ENCODE peak calls at places on chromosomes 11 and 22, in four cellular contexts. M is H1, J is IMR-90, C is H9. E is an unnamed sample.
A peak's percentile ranks its signal among the peaks of the same experiment; 100 is the strongest.

GRCh38 chr11:95768521-95768920 is 21.1 kb downstream of the FAM76B start:
- DNase-seq in J (peak; percentile 9), C (no peak), M (no peak), E (peak; percentile 55)

GRCh38 chr11:45745065-45745811 is 59.7 kb upstream of the SLC35C1 start:
- DNase-seq in J (no peak), M (no peak), C (no peak), E (no peak)

GRCh38 chr11:96235725-96236124 is 107.3 kb downstream of the MAML2 start:
- DNase-seq in J (peak; percentile 73), M (no peak), C (no peak), E (no peak)

GRCh38 chr11:78138694-78139421 is 568 bp downstream of the ALG8 start:
- DNase-seq in M (no peak), C (no peak), J (peak; percentile 31), E (peak; percentile 66)

GRCh38 chr22:36191106-36191836 is 10.3 kb downstream of the APOL4 start:
- DNase-seq in J (peak; percentile 64), C (no peak), M (no peak), E (no peak)

GRCh38 chr11:16096336-16096735 is 260.0 kb downstream of the SOX6 start:
- DNase-seq in M (no peak), C (no peak), J (peak; percentile 45), E (no peak)

GRCh38 chr11:123233280-123233977 is 38.4 kb upstream of the CLMP start:
- DNase-seq in J (no peak), C (no peak), M (no peak), E (no peak)

GRCh38 chr22:36536717-36537116 is 7.8 kb upstream of the EIF3D start:
- DNase-seq in J (no peak), C (peak; percentile 41), M (no peak), E (no peak)

GRCh38 chr22:37518509-37519267 is 527 bp downstream of the CARD10 start:
- DNase-seq in J (no peak), M (peak; percentile 75), C (no peak), E (no peak)

GRCh38 chr11:121514998-121515671 is 62.4 kb upstream of the SORL1-AS1 start:
- DNase-seq in J (no peak), C (no peak), M (no peak), E (no peak)

GRCh38 chr22:46405925-46406324 is 70.4 kb downstream of the TRMU start:
- DNase-seq in M (no peak), C (no peak), J (no peak), E (no peak)

GRCh38 chr11:102007567-102008437 is 39.4 kb upstream of the CFAP300 start:
- DNase-seq in M (no peak), C (no peak), J (peak; percentile 66), E (peak; percentile 62)

GRCh38 chr11:6240691-6241285 is 1.9 kb downstream of the CNGA4 start:
- DNase-seq in J (no peak), M (no peak), C (no peak), E (no peak)

GRCh38 chr11:931385-931784 is 5.7 kb downstream of the AP2A2 start:
- DNase-seq in M (no peak), C (no peak), J (no peak), E (no peak)

GRCh38 chr11:119423459-119424254 is 685 bp upstream of the THY1 start:
- DNase-seq in J (peak; percentile 13), C (no peak), M (no peak), E (peak; percentile 56)

GRCh38 chr11:119422505-119423416 is at the start of gene THY1:
- DNase-seq in J (peak; percentile 64), M (peak; percentile 83), C (peak; percentile 90), E (peak; percentile 76)

GRCh38 chr11:119426142-119426541 is 3.2 kb upstream of the THY1 start:
- DNase-seq in M (no peak), C (no peak), J (no peak), E (peak; percentile 13)

GRCh38 chr11:119424775-119425174 is 1.8 kb upstream of the THY1 start:
- DNase-seq in M (no peak), J (no peak), C (no peak), E (no peak)

GRCh38 chr11:119424276-119424675 is 1.3 kb upstream of the THY1 start:
- DNase-seq in J (no peak), C (no peak), M (no peak), E (no peak)
- H4K5ac ChIP-seq in J (no peak overlapping the region), C (no peak overlapping the region), M (no peak overlapping the region), E (no peak overlapping the region)

GRCh38 chr22:27514612-27515011 is 286.9 kb downstream of the MN1 start:
- DNase-seq in C (no peak), J (no peak), M (no peak), E (no peak)

GRCh38 chr22:27512283-27512761 is 289.2 kb downstream of the MN1 start:
- DNase-seq in C (no peak), J (peak; percentile 97), M (no peak), E (no peak)

GRCh38 chr22:27517361-27517760 is 284.2 kb downstream of the MN1 start:
- DNase-seq in M (no peak), C (no peak), J (no peak), E (no peak)

GRCh38 chr22:27513021-27513420 is 288.5 kb downstream of the MN1 start:
- DNase-seq in M (no peak), C (no peak), J (no peak), E (no peak)

GRCh38 chr22:27515091-27515523 is 286.4 kb downstream of the MN1 start:
- DNase-seq in C (no peak), M (no peak), J (no peak), E (no peak)
- H4K5ac ChIP-seq in C (no peak overlapping the region), M (no peak overlapping the region), J (no peak overlapping the region), E (no peak overlapping the region)

GRCh38 chr22:48488611-48489456 is 1338.8 kb downstream of the BRD1 start:
- DNase-seq in M (peak; percentile 79), C (peak; percentile 63), J (no peak), E (peak; percentile 68)
- H4K5ac ChIP-seq in M (peak overlapping the region; percentile 10), C (no peak overlapping the region), J (no peak overlapping the region), E (no peak overlapping the region)

DNA sequence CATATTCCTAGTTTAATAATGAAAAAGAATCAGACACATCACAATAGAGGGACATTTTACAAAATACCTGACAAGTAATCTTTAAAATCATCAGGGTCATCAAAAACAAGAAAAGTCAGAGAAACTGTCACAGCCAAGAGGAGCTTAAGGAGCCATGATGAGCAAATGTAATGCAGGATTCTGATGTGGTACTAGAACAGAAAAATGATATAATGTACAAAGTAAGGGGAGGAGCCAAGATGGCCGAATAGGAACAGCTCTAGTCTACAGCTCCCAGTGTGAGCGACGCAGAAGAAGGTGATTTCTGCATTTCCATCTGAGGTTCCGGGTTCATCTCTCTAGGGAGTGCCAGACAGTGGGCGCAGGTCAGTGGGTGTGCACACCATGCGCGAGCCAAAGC is 198.0 kb upstream of the FAT3 start:
- DNase-seq in M (no peak), C (no peak), J (no peak), E (no peak)
- H4K5ac ChIP-seq in M (no peak overlapping the region), C (no peak overlapping the region), J (no peak overlapping the region), E (no peak overlapping the region)

GRCh38 chr11:47158242-47158641 is 18.4 kb downstream of the ARFGAP2 start:
- DNase-seq in J (no peak), M (no peak), C (no peak), E (no peak)
- H4K5ac ChIP-seq in J (no peak overlapping the region), M (no peak overlapping the region), C (no peak overlapping the region), E (no peak overlapping the region)

GRCh38 chr11:79263001-79263400 is 177.8 kb downstream of the TENM4 start:
- DNase-seq in J (peak; percentile 49), C (peak; percentile 36), M (no peak), E (peak; percentile 74)

GRCh38 chr11:79264284-79264683 is 176.5 kb downstream of the TENM4 start:
- DNase-seq in J (no peak), C (no peak), M (no peak), E (no peak)

GRCh38 chr11:79265756-79266322 is 175.0 kb downstream of the TENM4 start:
- DNase-seq in C (no peak), J (peak; percentile 91), M (no peak), E (peak; percentile 97)

GRCh38 chr11:79269923-79270322 is 170.9 kb downstream of the TENM4 start:
- DNase-seq in J (no peak), M (no peak), C (peak; percentile 69), E (peak; percentile 81)

DNA sequence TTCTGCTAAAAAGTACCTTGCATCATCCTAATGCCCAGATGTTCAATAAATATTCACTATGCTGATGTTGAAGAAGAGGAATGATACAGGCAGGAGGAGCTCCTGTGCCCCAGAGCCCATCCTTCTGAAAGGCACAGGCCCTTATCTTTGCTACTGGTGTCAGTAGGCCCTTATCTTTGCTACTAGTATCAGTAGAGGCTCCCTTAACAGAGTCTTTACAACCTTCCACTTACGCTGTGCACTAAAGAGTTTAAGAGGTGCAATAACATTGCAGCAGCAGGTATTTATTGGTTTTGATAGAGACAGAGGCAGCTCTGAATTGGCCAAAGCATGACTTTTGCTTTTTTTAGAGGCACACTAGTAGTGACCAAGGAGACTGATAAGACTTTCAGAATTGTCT is 174.4 kb downstream of the TENM4 start:
- DNase-seq in C (no peak), J (no peak), M (no peak), E (peak; percentile 86)
- H4K5ac ChIP-seq in C (no peak overlapping the region), J (no peak overlapping the region), M (no peak overlapping the region), E (no peak overlapping the region)

GRCh38 chr11:69560141-69560790 is 78.8 kb downstream of the LINC01488 start:
- DNase-seq in C (no peak), J (no peak), M (no peak), E (no peak)

GRCh38 chr11:69562816-69563215 is 78.1 kb upstream of the CCND1 start:
- DNase-seq in M (no peak), C (no peak), J (no peak), E (no peak)

GRCh38 chr11:69563306-69563705 is 77.7 kb upstream of the CCND1 start:
- DNase-seq in C (no peak), M (no peak), J (no peak), E (no peak)

GRCh38 chr11:69562302-69562701 is 78.7 kb upstream of the CCND1 start:
- DNase-seq in C (no peak), J (no peak), M (no peak), E (no peak)

DNA sequence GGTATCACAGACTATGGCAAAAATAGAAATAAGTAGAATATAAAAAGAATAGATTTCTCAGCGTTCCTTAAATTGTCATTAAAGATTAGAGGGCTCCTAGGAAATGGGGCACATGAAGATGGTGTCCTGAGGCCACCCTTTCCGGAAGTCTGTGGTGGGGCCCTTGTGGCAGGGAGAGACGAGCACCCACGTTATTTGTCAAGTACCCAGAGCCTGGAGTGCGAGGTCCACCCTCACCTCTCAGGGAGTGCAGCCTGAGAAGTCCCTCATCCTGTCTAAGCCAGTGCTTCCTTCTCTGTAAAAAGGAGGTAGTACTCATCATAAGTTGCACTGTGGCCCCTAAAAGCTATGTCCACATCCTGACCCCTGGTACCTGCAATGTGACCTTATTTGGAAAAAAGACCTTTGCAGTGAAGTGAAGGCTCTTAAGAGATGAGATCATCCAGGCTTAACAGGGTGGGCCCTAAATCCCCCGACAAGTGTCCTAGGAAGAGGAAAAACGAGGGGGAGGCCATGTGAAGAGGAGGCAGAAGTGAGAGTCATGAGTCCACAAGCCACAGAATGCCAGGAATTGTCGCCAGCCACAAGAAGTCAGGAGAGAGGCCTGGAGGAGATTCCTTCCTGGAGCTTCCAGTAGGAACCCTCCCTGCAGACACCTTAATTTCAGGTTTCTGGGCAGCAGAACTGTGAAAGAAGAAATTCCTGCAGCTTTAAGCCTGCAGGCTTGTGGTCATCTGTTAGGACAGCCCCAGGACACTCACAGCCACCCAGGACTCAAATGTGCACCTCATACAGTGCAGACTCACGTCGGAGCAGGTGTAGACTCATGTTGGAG is 76.8 kb upstream of the CCND1 start:
- DNase-seq in J (peak; percentile 30), M (no peak), C (no peak), E (peak; percentile 39)
- H4K5ac ChIP-seq in J (no peak overlapping the region), M (no peak overlapping the region), C (no peak overlapping the region), E (no peak overlapping the region)

GRCh38 chr11:84763931-84764330 is 863.2 kb downstream of the DLG2 start:
- DNase-seq in J (no peak), M (no peak), C (no peak), E (no peak)
- H4K5ac ChIP-seq in J (no peak overlapping the region), M (no peak overlapping the region), C (no peak overlapping the region), E (no peak overlapping the region)

E was measured in mesendoderm.